ENCODE peak calls at places on chromosome 5, in five cellular contexts. One of them, this sample, is unnamed.

GRCh38 chr5:149355688-149356087 is 2.2 kb upstream of the PCYOX1L start:
- DNase-seq in tibial artery: no peak
- DNase-seq in EH: no peak
- DNase-seq in stimulated activated CD4-positive, alpha-beta T cell treated with anti-CD3 and anti-CD28 coated beads, Interleukin-4, amount 100 ng/mL, for 48 hours: peak
- DNase-seq in uterus: no peak
- DNase-seq in this sample: no peak

GRCh38 chr5:111997308-111998159 is 240.5 kb upstream of the NREP start:
- DNase-seq in tibial artery: no peak
- DNase-seq in EH: peak
- DNase-seq in uterus: peak
- DNase-seq in stimulated activated CD4-positive, alpha-beta T cell treated with anti-CD3 and anti-CD28 coated beads, Interleukin-4, amount 100 ng/mL, for 48 hours: no peak
- DNase-seq in this sample: no peak

GRCh38 chr5:34583167-34583566 is 73.0 kb upstream of the RAI14 start:
- DNase-seq in uterus: no peak
- DNase-seq in tibial artery: no peak
- DNase-seq in stimulated activated CD4-positive, alpha-beta T cell treated with anti-CD3 and anti-CD28 coated beads, Interleukin-4, amount 100 ng/mL, for 48 hours: no peak
- DNase-seq in EH: no peak
- DNase-seq in this sample: no peak

GRCh38 chr5:13865317-13865716 is 79.2 kb downstream of the DNAH5 start:
- DNase-seq in stimulated activated CD4-positive, alpha-beta T cell treated with anti-CD3 and anti-CD28 coated beads, Interleukin-4, amount 100 ng/mL, for 48 hours: no peak
- DNase-seq in EH: no peak
- DNase-seq in uterus: no peak
- DNase-seq in tibial artery: no peak
- DNase-seq in this sample: no peak

GRCh38 chr5:145787001-145787400 is 48.1 kb downstream of the PRELID2 start:
- DNase-seq in EH: no peak
- DNase-seq in tibial artery: no peak
- DNase-seq in uterus: no peak
- DNase-seq in stimulated activated CD4-positive, alpha-beta T cell treated with anti-CD3 and anti-CD28 coated beads, Interleukin-4, amount 100 ng/mL, for 48 hours: no peak
- DNase-seq in this sample: no peak

GRCh38 chr5:99320461-99320860 is 391.7 kb upstream of the CHD1 start:
- DNase-seq in tibial artery: no peak
- DNase-seq in stimulated activated CD4-positive, alpha-beta T cell treated with anti-CD3 and anti-CD28 coated beads, Interleukin-4, amount 100 ng/mL, for 48 hours: no peak
- DNase-seq in uterus: no peak
- DNase-seq in EH: no peak
- DNase-seq in this sample: no peak

GRCh38 chr5:55903121-55903701 is 52.1 kb downstream of the IL31RA start:
- DNase-seq in stimulated activated CD4-positive, alpha-beta T cell treated with anti-CD3 and anti-CD28 coated beads, Interleukin-4, amount 100 ng/mL, for 48 hours: peak
- DNase-seq in uterus: no peak
- DNase-seq in EH: no peak
- DNase-seq in tibial artery: no peak
- DNase-seq in this sample: peak

GRCh38 chr5:67771221-67771620 is 444.3 kb upstream of the PIK3R1 start:
- DNase-seq in tibial artery: no peak
- DNase-seq in stimulated activated CD4-positive, alpha-beta T cell treated with anti-CD3 and anti-CD28 coated beads, Interleukin-4, amount 100 ng/mL, for 48 hours: no peak
- DNase-seq in uterus: no peak
- DNase-seq in EH: no peak
- DNase-seq in this sample: no peak

GRCh38 chr5:2511131-2511530 is 240.3 kb downstream of the IRX2 start:
- DNase-seq in stimulated activated CD4-positive, alpha-beta T cell treated with anti-CD3 and anti-CD28 coated beads, Interleukin-4, amount 100 ng/mL, for 48 hours: no peak
- DNase-seq in uterus: no peak
- DNase-seq in tibial artery: no peak
- DNase-seq in EH: no peak
- DNase-seq in this sample: no peak

GRCh38 chr5:78002690-78003089 is 226.6 kb upstream of the TBCA start:
- DNase-seq in stimulated activated CD4-positive, alpha-beta T cell treated with anti-CD3 and anti-CD28 coated beads, Interleukin-4, amount 100 ng/mL, for 48 hours: no peak
- DNase-seq in EH: no peak
- DNase-seq in tibial artery: no peak
- DNase-seq in uterus: no peak
- DNase-seq in this sample: no peak

GRCh38 chr5:125044491-125045282 is 298.2 kb upstream of the ZNF608 start:
- DNase-seq in uterus: no peak
- DNase-seq in tibial artery: no peak
- DNase-seq in EH: peak
- DNase-seq in stimulated activated CD4-positive, alpha-beta T cell treated with anti-CD3 and anti-CD28 coated beads, Interleukin-4, amount 100 ng/mL, for 48 hours: no peak
- DNase-seq in this sample: no peak

GRCh38 chr5:149657324-149657723 is 72.8 kb upstream of the PPARGC1B start:
- DNase-seq in stimulated activated CD4-positive, alpha-beta T cell treated with anti-CD3 and anti-CD28 coated beads, Interleukin-4, amount 100 ng/mL, for 48 hours: no peak
- DNase-seq in uterus: no peak
- DNase-seq in EH: no peak
- DNase-seq in tibial artery: no peak
- DNase-seq in this sample: no peak

GRCh38 chr5:121667292-121667691 is 184.4 kb upstream of the FTMT start:
- DNase-seq in tibial artery: no peak
- DNase-seq in EH: no peak
- DNase-seq in stimulated activated CD4-positive, alpha-beta T cell treated with anti-CD3 and anti-CD28 coated beads, Interleukin-4, amount 100 ng/mL, for 48 hours: no peak
- DNase-seq in uterus: no peak
- DNase-seq in this sample: no peak

GRCh38 chr5:38078161-38078560 is 180.2 kb upstream of the EGFLAM start:
- DNase-seq in uterus: no peak
- DNase-seq in stimulated activated CD4-positive, alpha-beta T cell treated with anti-CD3 and anti-CD28 coated beads, Interleukin-4, amount 100 ng/mL, for 48 hours: no peak
- DNase-seq in tibial artery: no peak
- DNase-seq in EH: peak
- DNase-seq in this sample: no peak

GRCh38 chr5:88391116-88391515 is 122.5 kb upstream of the TMEM161B start:
- DNase-seq in tibial artery: no peak
- DNase-seq in stimulated activated CD4-positive, alpha-beta T cell treated with anti-CD3 and anti-CD28 coated beads, Interleukin-4, amount 100 ng/mL, for 48 hours: no peak
- DNase-seq in EH: no peak
- DNase-seq in uterus: no peak
- DNase-seq in this sample: no peak

GRCh38 chr5:161085081-161085480 is 233.1 kb upstream of the ATP10B start:
- DNase-seq in EH: no peak
- DNase-seq in stimulated activated CD4-positive, alpha-beta T cell treated with anti-CD3 and anti-CD28 coated beads, Interleukin-4, amount 100 ng/mL, for 48 hours: no peak
- DNase-seq in uterus: no peak
- DNase-seq in tibial artery: no peak
- DNase-seq in this sample: no peak

GRCh38 chr5:80041536-80041935 is 6.4 kb downstream of the THBS4 start:
- DNase-seq in EH: no peak
- DNase-seq in stimulated activated CD4-positive, alpha-beta T cell treated with anti-CD3 and anti-CD28 coated beads, Interleukin-4, amount 100 ng/mL, for 48 hours: no peak
- DNase-seq in tibial artery: no peak
- DNase-seq in uterus: no peak
- DNase-seq in this sample: no peak

GRCh38 chr5:108634251-108634950 is 113.3 kb upstream of the FER start:
- DNase-seq in uterus: no peak
- DNase-seq in EH: peak
- DNase-seq in stimulated activated CD4-positive, alpha-beta T cell treated with anti-CD3 and anti-CD28 coated beads, Interleukin-4, amount 100 ng/mL, for 48 hours: no peak
- DNase-seq in tibial artery: no peak
- DNase-seq in this sample: no peak

GRCh38 chr5:133353741-133354140 is 258.6 kb downstream of the FSTL4 start:
- DNase-seq in EH: no peak
- DNase-seq in stimulated activated CD4-positive, alpha-beta T cell treated with anti-CD3 and anti-CD28 coated beads, Interleukin-4, amount 100 ng/mL, for 48 hours: no peak
- DNase-seq in uterus: no peak
- DNase-seq in tibial artery: peak
- DNase-seq in this sample: no peak

GRCh38 chr5:135887447-135887864 is 8.2 kb downstream of the IL9 start:
- DNase-seq in uterus: peak
- DNase-seq in stimulated activated CD4-positive, alpha-beta T cell treated with anti-CD3 and anti-CD28 coated beads, Interleukin-4, amount 100 ng/mL, for 48 hours: peak
- DNase-seq in tibial artery: no peak
- DNase-seq in EH: peak
- DNase-seq in this sample: peak

GRCh38 chr5:14665110-14665822 is 748 bp downstream of the OTULIN start:
- DNase-seq in uterus: peak
- DNase-seq in EH: peak
- DNase-seq in stimulated activated CD4-positive, alpha-beta T cell treated with anti-CD3 and anti-CD28 coated beads, Interleukin-4, amount 100 ng/mL, for 48 hours: no peak
- DNase-seq in tibial artery: no peak
- DNase-seq in this sample: peak

GRCh38 chr5:56094579-56095361 is 100.0 kb upstream of the IL6ST start:
- DNase-seq in stimulated activated CD4-positive, alpha-beta T cell treated with anti-CD3 and anti-CD28 coated beads, Interleukin-4, amount 100 ng/mL, for 48 hours: peak
- DNase-seq in EH: no peak
- DNase-seq in tibial artery: no peak
- DNase-seq in uterus: no peak
- DNase-seq in this sample: peak

GRCh38 chr5:54329731-54330709 is 19.6 kb upstream of the ARL15 start:
- DNase-seq in stimulated activated CD4-positive, alpha-beta T cell treated with anti-CD3 and anti-CD28 coated beads, Interleukin-4, amount 100 ng/mL, for 48 hours: no peak
- DNase-seq in uterus: no peak
- DNase-seq in tibial artery: no peak
- DNase-seq in EH: peak
- DNase-seq in this sample: no peak

GRCh38 chr5:127518319-127518621 is 830 bp downstream of the PRRC1 start:
- DNase-seq in uterus: no peak
- DNase-seq in EH: no peak
- DNase-seq in stimulated activated CD4-positive, alpha-beta T cell treated with anti-CD3 and anti-CD28 coated beads, Interleukin-4, amount 100 ng/mL, for 48 hours: no peak
- DNase-seq in tibial artery: no peak
- DNase-seq in this sample: no peak

GRCh38 chr5:175680020-175680419 is 22.1 kb downstream of the HRH2 start:
- DNase-seq in stimulated activated CD4-positive, alpha-beta T cell treated with anti-CD3 and anti-CD28 coated beads, Interleukin-4, amount 100 ng/mL, for 48 hours: no peak
- DNase-seq in tibial artery: no peak
- DNase-seq in EH: no peak
- DNase-seq in uterus: no peak
- DNase-seq in this sample: no peak

GRCh38 chr5:165495829-165496380 is 1990.5 kb downstream of the MAT2B start:
- DNase-seq in stimulated activated CD4-positive, alpha-beta T cell treated with anti-CD3 and anti-CD28 coated beads, Interleukin-4, amount 100 ng/mL, for 48 hours: no peak
- DNase-seq in EH: no peak
- DNase-seq in tibial artery: no peak
- DNase-seq in uterus: no peak
- DNase-seq in this sample: no peak

GRCh38 chr5:143921525-143922311 is 109.8 kb downstream of the HMHB1 start:
- DNase-seq in stimulated activated CD4-positive, alpha-beta T cell treated with anti-CD3 and anti-CD28 coated beads, Interleukin-4, amount 100 ng/mL, for 48 hours: no peak
- DNase-seq in EH: peak
- DNase-seq in tibial artery: no peak
- DNase-seq in uterus: no peak
- DNase-seq in this sample: no peak

GRCh38 chr5:37552770-37553719 is 173.9 kb downstream of the WDR70 start:
- DNase-seq in tibial artery: no peak
- DNase-seq in EH: peak
- DNase-seq in stimulated activated CD4-positive, alpha-beta T cell treated with anti-CD3 and anti-CD28 coated beads, Interleukin-4, amount 100 ng/mL, for 48 hours: no peak
- DNase-seq in uterus: no peak
- DNase-seq in this sample: no peak

GRCh38 chr5:55599148-55600050 is 64.6 kb upstream of the PLPP1 start:
- DNase-seq in uterus: no peak
- DNase-seq in EH: no peak
- DNase-seq in tibial artery: no peak
- DNase-seq in stimulated activated CD4-positive, alpha-beta T cell treated with anti-CD3 and anti-CD28 coated beads, Interleukin-4, amount 100 ng/mL, for 48 hours: no peak
- DNase-seq in this sample: no peak

GRCh38 chr5:35320029-35320428 is 89.7 kb upstream of the PRLR start:
- DNase-seq in stimulated activated CD4-positive, alpha-beta T cell treated with anti-CD3 and anti-CD28 coated beads, Interleukin-4, amount 100 ng/mL, for 48 hours: no peak
- DNase-seq in EH: no peak
- DNase-seq in tibial artery: no peak
- DNase-seq in uterus: no peak
- DNase-seq in this sample: no peak